ENCODE peak calls at places on chromosomes 7 and 10, in six cellular contexts. B is head of caudate nucleus; R is EH; M is stimulated activated CD4-positive, alpha-beta T cell treated with anti-CD3 and anti-CD28 coated beads, Interleukin-1b, Interleukin-23, amount 100 ng/mL, for 1 hour; V is spleen; I is fibroblast of lung. E is an unnamed sample.
A peak's percentile ranks its signal among the peaks of the same experiment; 100 is the strongest.

GRCh38 chr7:94003446-94004023 is 620 bp downstream of the BET1 start:
- DNase-seq in R (peak; percentile 43), B (no peak), V (no peak), I (no peak), M (no peak), E (peak; percentile 44)

GRCh38 chr10:117004627-117005453 is at the start of gene SHTN1:
- DNase-seq in R (peak; percentile 68), M (no peak), V (peak; percentile 79), B (peak; percentile 86), I (peak; percentile 28), E (peak; percentile 54)

GRCh38 chr7:92313055-92313454 is 67.3 kb downstream of the ANKIB1 start:
- DNase-seq in R (no peak), M (no peak), V (no peak), I (no peak), B (no peak), E (no peak)

GRCh38 chr7:25846722-25847121 is 305.3 kb upstream of the NFE2L3 start:
- DNase-seq in I (peak; percentile 97), M (no peak), R (peak; percentile 86), V (no peak), B (peak; percentile 41), E (peak; percentile 99)

GRCh38 chr7:27123021-27123476 is 7.5 kb downstream of the HOXA4 start:
- DNase-seq in B (no peak), R (no peak), M (no peak), I (peak; percentile 54), V (no peak), E (no peak)

GRCh38 chr10:60910543-60910942 is 33.4 kb downstream of the RHOBTB1 start:
- DNase-seq in B (no peak), I (no peak), M (no peak), R (no peak), V (no peak), E (no peak)

GRCh38 chr7:117072620-117073118 is 119.4 kb downstream of the ST7 start:
- DNase-seq in V (no peak), B (peak; percentile 34), M (no peak), R (peak; percentile 21), I (peak; percentile 64), E (peak; percentile 71)

GRCh38 chr7:144487906-144488305 is 84.4 kb upstream of the NOBOX start:
- DNase-seq in V (no peak), I (no peak), B (no peak), M (no peak), R (no peak), E (peak; percentile 6)

GRCh38 chr10:58846856-58847255 is 329.6 kb upstream of the PHYHIPL start:
- DNase-seq in M (no peak), V (no peak), I (no peak), B (no peak), R (no peak), E (no peak)

GRCh38 chr7:140607441-140607989 is 33.1 kb downstream of the DENND2A start:
- DNase-seq in I (peak; percentile 92), R (peak; percentile 72), B (peak; percentile 90), M (no peak), V (peak; percentile 80), E (peak; percentile 27)

GRCh38 chr7:94266278-94266677 is 128.4 kb upstream of the COL1A2 start:
- DNase-seq in I (peak; percentile 70), R (peak; percentile 28), B (no peak), V (no peak), M (no peak), E (peak; percentile 77)

GRCh38 chr10:117458571-117458970 is 83.3 kb upstream of the PDZD8 start:
- DNase-seq in I (no peak), R (no peak), M (no peak), B (no peak), V (peak; percentile 1), E (no peak)

GRCh38 chr7:148142660-148143248 is 447.8 kb upstream of the C7orf33 start:
- DNase-seq in M (no peak), I (peak; percentile 37), B (peak; percentile 38), R (no peak), V (no peak), E (peak; percentile 66)

GRCh38 chr10:51260376-51260775 is 186.1 kb downstream of the PRKG1 start:
- DNase-seq in V (no peak), I (no peak), B (no peak), R (no peak), M (no peak), E (peak; percentile 13)

GRCh38 chr7:39603931-39604330 is 19.4 kb upstream of the RALA start:
- DNase-seq in M (no peak), I (no peak), R (no peak), B (no peak), V (no peak), E (no peak)

GRCh38 chr7:25624001-25624400 is 395.7 kb upstream of the NPVF start:
- DNase-seq in M (no peak), V (no peak), B (no peak), I (no peak), R (no peak), E (no peak)

GRCh38 chr10:131972474-131973071 is 9.2 kb downstream of the BNIP3 start:
- DNase-seq in V (peak; percentile 86), R (peak; percentile 51), M (no peak), B (no peak), I (peak; percentile 43), E (peak; percentile 69)

GRCh38 chr10:49599546-49599945 is 10.6 kb upstream of the SLC18A3 start:
- DNase-seq in B (no peak), R (no peak), M (no peak), I (no peak), V (no peak), E (no peak)

GRCh38 chr7:33933611-33934281 is 28.4 kb downstream of the BMPER start:
- DNase-seq in I (peak; percentile 53), M (no peak), R (peak; percentile 95), V (no peak), B (no peak), E (peak; percentile 49)

GRCh38 chr7:149716932-149717307 is 56.5 kb downstream of the ZNF467 start:
- DNase-seq in R (no peak), V (peak; percentile 41), I (no peak), B (no peak), M (no peak), E (no peak)

GRCh38 chr7:137395425-137395824 is 51.9 kb upstream of the PTN start:
- DNase-seq in M (no peak), I (no peak), V (no peak), B (peak; percentile 42), R (no peak), E (no peak)

GRCh38 chr10:114876169-114876568 is 54.6 kb downstream of the FHIP2A start:
- DNase-seq in R (no peak), B (no peak), V (no peak), I (no peak), M (no peak), E (no peak)

GRCh38 chr7:157573244-157573643 is 236.4 kb downstream of the DNAJB6 start:
- DNase-seq in I (no peak), V (peak; percentile 18), B (no peak), R (no peak), M (no peak), E (peak; percentile 23)

GRCh38 chr7:3042861-3043489 is 692 bp downstream of the CARD11 start:
- DNase-seq in V (peak; percentile 91), R (no peak), M (no peak), I (no peak), B (no peak), E (no peak)

GRCh38 chr10:59907918-59908807 is 1.8 kb upstream of the CCDC6 start:
- DNase-seq in R (peak; percentile 84), V (no peak), M (no peak), B (peak; percentile 72), I (peak; percentile 92), E (peak; percentile 96)

GRCh38 chr7:158587425-158588084 is at the start of gene PTPRN2:
- DNase-seq in M (peak; percentile 51), R (peak; percentile 67), B (peak; percentile 42), I (peak; percentile 54), V (peak; percentile 77), E (peak; percentile 67)